ENCODE peak calls at places on chromosomes 6 and 20, in five cellular contexts. T is H1, V is activated B cell treated with CpG ODN at 0.5 μM for 24 hours, X is spleen, F is thoracic aorta. P is an unnamed sample.

GRCh38 chr6:47116086-47116485 is 74.0 kb upstream of the ADGRF1 start:
- DNase-seq in V (no peak), X (no peak), F (no peak), T (no peak), P (no peak)

GRCh38 chr6:9520417-9521151 is 894.3 kb downstream of the TFAP2A start:
- DNase-seq in V (no peak), T (no peak), F (no peak), X (no peak), P (no peak)

GRCh38 chr6:5099537-5099936 is 14.4 kb downstream of the PPP1R3G start:
- DNase-seq in T (no peak), F (no peak), V (no peak), X (no peak), P (no peak)

GRCh38 chr20:25686081-25687077 is 10.3 kb downstream of the ZNF337 start:
- DNase-seq in X (peak; percentile 64), T (no peak), V (no peak), F (no peak), P (no peak)

GRCh38 chr6:150142304-150142656 is 564 bp upstream of the PPP1R14C start:
- DNase-seq in V (no peak), F (no peak), T (no peak), X (no peak), P (no peak)

GRCh38 chr6:1423578-1423977 is 34.2 kb downstream of the FOXF2 start:
- DNase-seq in X (no peak), F (no peak), V (no peak), T (no peak), P (no peak)

GRCh38 chr6:18406955-18407738 is 20.0 kb downstream of the RNF144B start:
- DNase-seq in F (no peak), V (no peak), X (no peak), T (no peak), P (no peak)

GRCh38 chr6:44050872-44051421 is 76.3 kb downstream of the MRPL14 start:
- DNase-seq in V (no peak), X (peak; percentile 62), T (no peak), F (no peak), P (no peak)

GRCh38 chr6:20997143-20997792 is 463.0 kb downstream of the CDKAL1 start:
- DNase-seq in X (no peak), T (no peak), F (no peak), V (no peak), P (no peak)

GRCh38 chr6:76124010-76124409 is 51.5 kb upstream of the IMPG1 start:
- DNase-seq in T (no peak), X (no peak), V (no peak), F (no peak), P (no peak)

GRCh38 chr6:167303660-167304625 is 12.8 kb downstream of the UNC93A start:
- DNase-seq in V (no peak), X (no peak), F (no peak), T (no peak), P (no peak)

GRCh38 chr6:137277971-137278602 is 58.9 kb upstream of the IFNGR1 start:
- DNase-seq in T (no peak), X (no peak), F (no peak), V (no peak), P (no peak)

GRCh38 chr6:21115111-21115510 is 478.4 kb upstream of the SOX4 start:
- DNase-seq in T (no peak), F (no peak), V (no peak), X (no peak), P (no peak)

GRCh38 chr20:25223179-25223661 is 24.7 kb upstream of the PYGB start:
- DNase-seq in F (no peak), T (no peak), X (no peak), V (no peak), P (no peak)

GRCh38 chr6:35377002-35377401 is 34.6 kb downstream of the PPARD start:
- DNase-seq in F (no peak), T (no peak), X (no peak), V (no peak), P (peak; percentile 36)

GRCh38 chr20:31705598-31706597 is 16.8 kb downstream of the BCL2L1 start:
- DNase-seq in T (no peak), X (peak; percentile 42), V (no peak), F (no peak), P (no peak)

GRCh38 chr6:150065083-150065482 is 3.8 kb downstream of the ULBP3 start:
- DNase-seq in F (no peak), T (no peak), V (no peak), X (no peak), P (no peak)

GRCh38 chr6:49541210-49541724 is 9.2 kb upstream of the C6orf141 start:
- DNase-seq in V (no peak), F (no peak), T (no peak), X (no peak), P (no peak)

GRCh38 chr6:79762370-79762769 is 131.2 kb downstream of the SH3BGRL2 start:
- DNase-seq in X (no peak), T (no peak), V (no peak), F (no peak), P (no peak)

GRCh38 chr20:16942702-16943101 is 194.5 kb downstream of the OTOR start:
- DNase-seq in X (no peak), T (no peak), V (no peak), F (no peak), P (no peak)

GRCh38 chr6:103000686-103001085 is 1607.2 kb downstream of the GRIK2 start:
- DNase-seq in X (no peak), T (no peak), F (no peak), V (no peak), P (no peak)

GRCh38 chr6:29656798-29657197 is at the start of gene MOG:
- DNase-seq in F (no peak), T (no peak), V (no peak), X (no peak), P (no peak)

GRCh38 chr6:121223930-121224329 is 110.3 kb downstream of the TBC1D32 start:
- DNase-seq in X (no peak), V (no peak), F (no peak), T (no peak), P (no peak)

GRCh38 chr6:121216928-121217327 is 117.4 kb downstream of the TBC1D32 start:
- DNase-seq in V (no peak), T (no peak), X (no peak), F (no peak), P (no peak)

GRCh38 chr6:121223212-121223611 is 111.1 kb downstream of the TBC1D32 start:
- DNase-seq in F (no peak), T (no peak), X (no peak), V (no peak), P (no peak)

DNA sequence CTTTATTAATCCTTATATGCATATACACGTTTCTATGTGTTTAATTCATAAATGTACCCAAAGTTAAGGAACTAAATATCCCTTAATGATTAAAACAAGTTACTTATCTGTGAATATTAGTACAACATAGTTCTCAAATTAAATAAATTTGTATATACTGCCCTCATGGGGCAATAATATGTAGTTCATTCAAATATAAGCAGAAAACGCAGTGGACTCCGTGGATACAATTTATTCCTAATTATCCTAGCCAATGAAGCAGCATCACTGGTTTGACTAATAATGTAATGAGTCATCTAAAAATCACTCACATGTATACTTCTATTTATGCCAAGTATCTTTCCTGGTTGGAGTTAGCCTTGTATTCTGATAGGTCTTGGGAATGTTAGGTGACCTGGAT is 111.6 kb downstream of the TBC1D32 start:
- DNase-seq in V (no peak), X (no peak), F (no peak), T (no peak), P (no peak)
- TF ChIP-seq CTCF in V (no peak), X (no peak), F (no peak), T (no peak), P (no peak)

DNA sequence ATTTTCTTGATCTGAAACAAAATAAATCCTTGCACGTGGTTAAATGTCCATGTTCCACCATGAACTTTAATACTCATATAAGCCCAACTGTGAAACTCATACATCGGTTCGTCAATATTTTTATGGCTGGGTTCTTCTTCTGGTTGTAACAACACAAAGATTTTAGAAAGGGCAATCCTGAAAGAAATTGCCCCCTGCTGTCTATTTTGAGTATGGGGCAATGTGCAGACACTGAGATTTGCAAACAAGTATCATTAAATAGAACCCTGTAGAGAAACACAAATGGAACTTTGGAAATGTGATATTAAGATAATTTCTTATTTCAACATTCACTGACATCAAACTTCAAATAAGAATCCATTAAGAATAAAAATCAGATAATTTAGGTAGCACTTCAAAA is 80.2 kb upstream of the PHACTR1 start:
- DNase-seq in T (no peak), X (no peak), F (no peak), V (no peak), P (no peak)
- TF ChIP-seq CTCF in T (no peak), X (no peak), F (no peak), V (no peak), P (no peak)

DNA sequence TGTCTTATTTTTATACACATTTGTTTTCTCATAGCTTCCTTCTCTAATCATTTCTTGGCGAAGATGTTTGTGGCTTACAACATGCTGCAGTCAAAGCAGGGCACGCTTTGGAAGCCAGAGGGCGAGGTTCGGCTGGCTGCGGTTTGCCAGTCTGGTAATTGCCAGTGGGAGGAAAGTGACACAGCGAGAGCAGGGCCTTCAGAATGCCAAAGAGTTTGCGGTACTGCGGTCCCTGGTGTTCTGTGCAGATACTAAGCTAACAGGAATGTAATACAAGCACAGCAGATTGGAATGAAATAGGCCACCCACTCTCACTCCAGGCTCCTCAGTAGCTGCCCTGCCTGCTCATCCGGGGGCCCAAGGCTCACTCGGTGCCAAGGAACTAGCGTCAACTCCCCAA is 58.7 kb upstream of the TGM3 start:
- DNase-seq in V (no peak), F (no peak), X (peak; percentile 80), T (no peak), P (no peak)
- TF ChIP-seq CTCF in V (no peak), F (no peak), X (peak; percentile 51), T (peak; percentile 51), P (no peak)

DNA sequence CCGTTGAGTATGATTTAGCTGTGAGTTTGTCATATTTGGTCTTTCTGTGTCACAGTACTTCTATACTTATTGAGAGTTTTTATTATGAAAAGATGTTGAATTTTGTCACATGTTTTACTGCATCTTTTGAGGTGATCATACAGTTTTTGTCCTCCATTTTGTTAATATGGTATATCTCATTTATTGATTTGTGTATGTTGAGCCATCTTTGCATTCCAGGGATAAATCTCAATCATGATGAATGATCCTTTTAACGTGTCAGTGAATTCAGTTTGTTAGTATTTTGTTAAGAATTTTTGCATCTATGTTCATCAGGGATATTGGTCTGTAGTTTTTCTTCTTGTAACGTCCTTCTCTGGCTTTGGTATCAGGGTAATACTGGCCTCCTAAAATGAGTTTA is 3.5 kb downstream of the SIRT5 start:
- DNase-seq in V (no peak), T (no peak), X (no peak), F (no peak), P (no peak)
- TF ChIP-seq CTCF in V (no peak), T (no peak), X (no peak), F (no peak), P (no peak)

DNA sequence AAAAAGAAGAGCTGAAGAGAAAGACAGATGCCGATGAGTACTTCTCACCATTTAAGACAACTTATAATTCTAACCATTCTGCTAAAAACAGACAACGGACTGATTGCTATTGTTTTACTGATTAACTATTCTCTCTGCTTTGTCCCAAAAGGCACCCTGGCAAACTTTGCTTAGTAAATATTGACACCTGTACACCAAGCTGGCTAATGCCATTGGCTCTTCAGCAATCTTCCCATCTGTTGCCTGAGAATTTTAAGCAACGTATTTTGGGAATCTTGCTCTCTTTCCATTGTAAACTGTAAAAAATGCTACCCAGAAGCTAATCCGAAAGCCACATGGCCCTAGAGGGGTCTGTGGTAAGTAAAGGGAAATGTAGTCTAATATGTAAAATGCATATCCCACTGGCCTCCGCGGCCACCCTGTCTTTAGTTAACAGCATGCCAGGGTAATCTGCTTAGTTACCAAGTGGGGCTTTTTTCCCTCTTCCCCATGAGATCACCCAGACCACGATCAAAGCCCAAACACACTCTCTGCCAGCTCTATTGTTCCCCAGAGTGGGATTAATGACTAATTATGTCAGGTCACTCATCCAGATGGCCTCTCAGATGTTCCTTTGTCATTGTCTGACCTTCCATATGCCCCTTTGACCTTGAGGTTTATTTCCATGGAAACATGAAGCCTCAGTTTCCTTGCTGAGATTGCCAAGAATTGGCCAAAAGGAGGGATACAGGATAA is 216.3 kb upstream of the MCHR2 start:
- DNase-seq in V (no peak), T (no peak), F (no peak), X (no peak), P (no peak)
- TF ChIP-seq CTCF in V (no peak), T (no peak), F (no peak), X (no peak), P (no peak)